ENCODE peak calls at places on chromosomes 5 and 9, in nine cellular contexts. K is retina; Q is heart left ventricle; A is T-helper 1 cell; V is activated naive CD4-positive, alpha-beta T cell; M is omental fat pad; W is NCI-H446; T is AG08396; F is adipocyte. R is an unnamed sample.

GRCh38 chr5:62489471-62489870 is 76.9 kb downstream of the IPO11 start:
- DNase-seq in K (no peak), Q (no peak), A (no peak), V (no peak), M (no peak), W (no peak), T (no peak), F (no peak), R (no peak)

GRCh38 chr9:127446720-127447415 is 4.3 kb downstream of the RPL12 start:
- DNase-seq in K (no peak), Q (no peak), A (no peak), V (no peak), M (no peak), W (no peak), T (no peak), F (no peak), R (no peak)

GRCh38 chr5:176592573-176592972 is 17.4 kb downstream of the GPRIN1 start:
- DNase-seq in K (no peak), Q (no peak), A (no peak), V (no peak), M (no peak), W (no peak), T (no peak), F (no peak), R (no peak)

GRCh38 chr5:165573445-165573844 is 2068.0 kb downstream of the MAT2B start:
- DNase-seq in K (no peak), Q (no peak), A (no peak), V (no peak), M (no peak), W (no peak), T (no peak), F (no peak), R (no peak)

GRCh38 chr5:41413067-41413466 is 97.3 kb downstream of the PLCXD3 start:
- DNase-seq in K (no peak), Q (no peak), A (no peak), V (no peak), M (no peak), W (peak), T (no peak), F (no peak), R (no peak)

GRCh38 chr5:91178461-91178860 is 204.7 kb downstream of the ARRDC3 start:
- DNase-seq in K (no peak), Q (no peak), A (no peak), V (no peak), M (no peak), W (no peak), T (no peak), F (peak), R (no peak)

GRCh38 chr9:138097501-138097991 is 220.0 kb downstream of the CACNA1B start:
- DNase-seq in K (no peak), Q (peak), A (no peak), V (no peak), M (no peak), W (no peak), T (no peak), F (no peak), R (no peak)

GRCh38 chr9:81028504-81028903 is 660.8 kb downstream of the TLE1 start:
- DNase-seq in K (no peak), Q (no peak), A (no peak), V (no peak), M (no peak), W (no peak), T (peak), F (peak), R (peak)

GRCh38 chr9:20319641-20320337 is 302.5 kb downstream of the MLLT3 start:
- DNase-seq in K (no peak), Q (no peak), A (no peak), V (peak), M (no peak), W (no peak), T (no peak), F (peak), R (no peak)

GRCh38 chr5:83034036-83034435 is 43.2 kb downstream of the TMEM167A start:
- DNase-seq in K (no peak), Q (no peak), A (no peak), V (no peak), M (no peak), W (no peak), T (no peak), F (no peak), R (no peak)

GRCh38 chr5:37247496-37247895 is 1.7 kb downstream of the CPLANE1 start:
- DNase-seq in K (no peak), Q (no peak), A (no peak), V (no peak), M (no peak), W (no peak), T (no peak), F (no peak), R (no peak)

GRCh38 chr9:33107762-33108161 is 31.3 kb upstream of the SMU1 start:
- DNase-seq in K (no peak), Q (no peak), A (no peak), V (no peak), M (no peak), W (no peak), T (no peak), F (no peak), R (no peak)

GRCh38 chr9:113228130-113228665 is 6.9 kb downstream of the SLC31A1 start:
- DNase-seq in K (no peak), Q (no peak), A (no peak), V (no peak), M (no peak), W (no peak), T (no peak), F (no peak), R (peak)

GRCh38 chr9:18605763-18606162 is 131.8 kb downstream of the ADAMTSL1 start:
- DNase-seq in K (no peak), Q (peak), A (no peak), V (no peak), M (no peak), W (no peak), T (peak), F (no peak), R (no peak)

GRCh38 chr9:95935861-95936578 is 60.5 kb downstream of the ERCC6L2 start:
- DNase-seq in K (no peak), Q (no peak), A (no peak), V (no peak), M (no peak), W (no peak), T (no peak), F (no peak), R (peak)

GRCh38 chr5:78747703-78748359 is 99.3 kb upstream of the LHFPL2 start:
- DNase-seq in K (peak), Q (no peak), A (no peak), V (no peak), M (no peak), W (no peak), T (peak), F (peak), R (peak)

R was measured in COLO829.